ENCODE peak calls at places on chromosomes 7 and 10, in six cellular contexts. R is lower lobe of right lung, F is GM23338, P is upper lobe of right lung, T is AG04450, Y is fibroblast of lung. V is an unnamed sample.

GRCh38 chr10:20892796-20893195 is 4.3 kb downstream of the NEBL start:
- DNase-seq in R (no peak), F (no peak), P (no peak), T (no peak), Y (no peak), V (no peak)

GRCh38 chr10:28248092-28248491 is 54.8 kb downstream of the MPP7 start:
- DNase-seq in R (peak), F (no peak), P (no peak), T (no peak), Y (peak), V (no peak)

GRCh38 chr10:93438796-93439253 is 43.3 kb downstream of the MYOF start:
- DNase-seq in R (peak), F (peak), P (peak), T (no peak), Y (no peak), V (no peak)

GRCh38 chr10:132947843-132948242 is 5.5 kb upstream of the CFAP46 start:
- DNase-seq in R (no peak), F (no peak), P (peak), T (no peak), Y (no peak), V (no peak)

GRCh38 chr7:6889252-6889812 is 63.3 kb upstream of the CCZ1B start:
- DNase-seq in R (no peak), F (no peak), P (no peak), T (no peak), Y (no peak), V (no peak)

GRCh38 chr7:2082357-2083038 is 150.2 kb downstream of the MAD1L1 start:
- DNase-seq in R (no peak), F (no peak), P (no peak), T (peak), Y (peak), V (no peak)

GRCh38 chr7:47503283-47503682 is 78.6 kb downstream of the TNS3 start:
- DNase-seq in R (no peak), F (no peak), P (no peak), T (no peak), Y (peak), V (peak)

GRCh38 chr7:70133291-70133690 is 535.0 kb downstream of the AUTS2 start:
- DNase-seq in R (no peak), F (no peak), P (no peak), T (no peak), Y (no peak), V (no peak)

GRCh38 chr10:12409171-12409570 is 59.8 kb downstream of the CAMK1D start:
- DNase-seq in R (no peak), F (no peak), P (no peak), T (no peak), Y (no peak), V (no peak)

GRCh38 chr7:1777122-1777521 is 107.0 kb downstream of the ELFN1 start:
- DNase-seq in R (no peak), F (no peak), P (no peak), T (no peak), Y (no peak), V (no peak)

GRCh38 chr7:25261545-25262135 is 33.4 kb upstream of the NPVF start:
- DNase-seq in R (no peak), F (no peak), P (no peak), T (no peak), Y (no peak), V (no peak)

GRCh38 chr7:3437467-3437866 is 136.4 kb downstream of the SDK1 start:
- DNase-seq in R (no peak), F (no peak), P (no peak), T (no peak), Y (no peak), V (no peak)

GRCh38 chr10:11017575-11018425 is at the start of gene CELF2:
- DNase-seq in R (peak), F (peak), P (peak), T (no peak), Y (no peak), V (peak)

DNA sequence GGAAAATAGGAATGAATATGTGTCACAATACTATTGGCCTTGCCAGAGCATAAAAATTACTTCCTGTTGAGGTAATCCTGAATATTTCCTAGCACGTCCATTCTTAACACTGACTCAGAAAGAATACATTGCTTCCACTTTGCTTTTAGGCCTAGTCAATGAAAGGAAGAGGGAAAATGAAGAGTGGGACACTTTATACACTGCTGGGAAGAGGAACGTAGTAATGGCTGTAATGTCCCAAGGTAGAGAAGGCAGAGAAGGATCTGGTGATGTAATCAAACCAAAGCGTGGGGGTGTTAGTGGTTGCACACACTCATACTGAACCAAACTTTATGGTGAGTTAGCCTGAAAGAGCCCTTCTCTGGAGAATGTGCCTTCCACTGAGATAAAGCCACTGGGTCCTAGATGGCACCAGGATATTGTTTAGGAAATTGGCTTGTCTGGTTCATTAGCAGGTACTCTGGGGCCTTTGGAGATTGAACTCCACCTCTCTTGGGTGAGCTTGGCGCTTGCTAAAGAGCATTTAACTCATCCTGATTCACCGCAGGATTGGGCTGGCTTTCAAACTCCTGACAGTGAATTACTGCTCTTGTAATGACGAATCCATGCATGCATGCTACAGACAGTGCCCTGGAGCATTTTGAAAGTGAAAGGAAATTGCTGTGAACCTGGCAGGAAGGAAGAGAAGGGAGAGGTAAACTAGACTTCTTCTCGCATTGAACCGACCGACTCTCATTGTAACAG is 254.9 kb downstream of the KIAA1217 start:
- DNase-seq in R (no peak), F (no peak), P (no peak), T (peak), Y (peak), V (peak)
- H3K27ac ChIP-seq in R (peak), F (no peak), P (peak), T (peak), Y (peak), V (peak)

GRCh38 chr10:43980715-43981114 is 332.0 kb upstream of the ZNF32 start:
- DNase-seq in R (no peak), F (no peak), P (no peak), T (no peak), Y (no peak), V (no peak)

GRCh38 chr10:43980313-43980712 is 331.6 kb upstream of the ZNF32 start:
- DNase-seq in R (no peak), F (no peak), P (no peak), T (no peak), Y (no peak), V (no peak)

GRCh38 chr10:43981696-43982095 is 333.0 kb upstream of the ZNF32 start:
- DNase-seq in R (no peak), F (no peak), P (no peak), T (no peak), Y (no peak), V (no peak)

GRCh38 chr10:43982250-43982649 is 333.6 kb upstream of the ZNF32 start:
- DNase-seq in R (no peak), F (no peak), P (peak), T (no peak), Y (no peak), V (no peak)

DNA sequence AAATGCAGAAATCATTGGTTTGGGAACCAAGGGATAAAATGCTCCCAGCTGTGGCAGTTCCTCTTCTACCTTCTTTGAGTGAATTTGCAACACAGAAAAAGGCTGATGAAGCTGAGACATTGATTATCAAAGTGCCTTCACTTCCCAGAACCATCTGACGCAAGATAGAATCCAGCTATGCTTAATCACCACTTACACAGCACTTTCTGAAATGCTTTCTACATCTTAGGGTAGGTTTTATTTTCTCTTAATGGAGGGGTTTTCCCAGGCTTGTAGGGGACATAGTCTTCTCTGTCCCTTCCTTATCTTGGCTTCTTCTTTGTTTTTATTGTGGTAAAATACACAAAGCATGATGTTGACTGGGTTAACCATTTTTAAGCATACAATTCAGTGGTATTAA is 332.6 kb upstream of the ZNF32 start:
- DNase-seq in R (no peak), F (no peak), P (no peak), T (no peak), Y (peak), V (no peak)
- H3K4me3 ChIP-seq in R (no peak), F (no peak), P (no peak), T (no peak), Y (no peak), V (no peak)

GRCh38 chr10:75555323-75555722 is 123.9 kb downstream of the LRMDA start:
- DNase-seq in R (no peak), F (no peak), P (no peak), T (no peak), Y (no peak), V (no peak)
- H3K27ac ChIP-seq in R (no peak), F (no peak), P (no peak), T (no peak), Y (no peak), V (no peak)

GRCh38 chr10:2079603-2080078 is 342.3 kb upstream of the ADARB2 start:
- DNase-seq in R (no peak), F (no peak), P (no peak), T (no peak), Y (no peak), V (no peak)

GRCh38 chr10:2081501-2081900 is 344.2 kb upstream of the ADARB2 start:
- DNase-seq in R (no peak), F (peak), P (no peak), T (no peak), Y (no peak), V (no peak)

DNA sequence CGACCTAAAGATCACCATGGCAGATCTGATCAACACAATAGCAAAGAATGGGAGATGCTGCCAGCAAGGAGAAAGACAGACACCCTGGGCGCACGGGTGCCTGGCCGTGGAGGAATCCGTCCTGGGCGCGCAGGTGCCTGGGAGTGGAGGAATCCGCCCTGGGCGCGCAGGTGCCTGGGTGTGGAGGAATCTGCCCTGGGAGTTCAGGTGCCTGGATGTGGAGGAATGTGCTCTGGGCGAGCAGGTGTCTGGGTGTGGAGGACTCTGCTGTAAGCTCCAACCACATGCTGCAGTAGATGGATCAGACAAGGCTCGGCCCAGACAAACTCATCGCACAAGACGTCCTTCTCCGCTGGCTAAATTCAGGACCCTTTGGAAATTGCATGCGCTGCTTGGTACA is 346.3 kb upstream of the ADARB2 start:
- DNase-seq in R (no peak), F (no peak), P (no peak), T (no peak), Y (no peak), V (no peak)
- H3K4me3 ChIP-seq in R (no peak), F (no peak), P (no peak), T (no peak), Y (no peak), V (no peak)

DNA sequence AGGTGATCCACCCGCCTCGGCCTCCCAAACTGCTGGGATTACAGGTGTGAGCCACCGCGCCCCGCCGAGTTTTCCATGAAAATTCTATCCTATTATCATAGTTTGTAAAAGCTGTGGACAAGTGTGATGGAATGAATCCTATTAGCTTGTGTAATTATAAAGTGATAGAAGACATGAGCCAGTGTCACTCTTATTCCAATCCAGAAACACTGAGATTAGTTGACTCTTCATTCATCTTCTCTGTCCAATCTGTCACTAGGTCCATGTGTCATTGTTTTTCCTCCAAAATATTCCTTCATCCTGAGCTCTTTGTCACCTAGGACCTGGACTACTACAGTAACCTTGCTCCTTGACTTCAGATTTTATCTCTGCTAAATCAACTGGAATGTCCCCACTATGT is 13.5 kb downstream of the FBH1 start:
- DNase-seq in R (no peak), F (no peak), P (no peak), T (no peak), Y (no peak), V (no peak)
- H3K27ac ChIP-seq in R (no peak), F (no peak), P (no peak), T (no peak), Y (no peak), V (peak)

DNA sequence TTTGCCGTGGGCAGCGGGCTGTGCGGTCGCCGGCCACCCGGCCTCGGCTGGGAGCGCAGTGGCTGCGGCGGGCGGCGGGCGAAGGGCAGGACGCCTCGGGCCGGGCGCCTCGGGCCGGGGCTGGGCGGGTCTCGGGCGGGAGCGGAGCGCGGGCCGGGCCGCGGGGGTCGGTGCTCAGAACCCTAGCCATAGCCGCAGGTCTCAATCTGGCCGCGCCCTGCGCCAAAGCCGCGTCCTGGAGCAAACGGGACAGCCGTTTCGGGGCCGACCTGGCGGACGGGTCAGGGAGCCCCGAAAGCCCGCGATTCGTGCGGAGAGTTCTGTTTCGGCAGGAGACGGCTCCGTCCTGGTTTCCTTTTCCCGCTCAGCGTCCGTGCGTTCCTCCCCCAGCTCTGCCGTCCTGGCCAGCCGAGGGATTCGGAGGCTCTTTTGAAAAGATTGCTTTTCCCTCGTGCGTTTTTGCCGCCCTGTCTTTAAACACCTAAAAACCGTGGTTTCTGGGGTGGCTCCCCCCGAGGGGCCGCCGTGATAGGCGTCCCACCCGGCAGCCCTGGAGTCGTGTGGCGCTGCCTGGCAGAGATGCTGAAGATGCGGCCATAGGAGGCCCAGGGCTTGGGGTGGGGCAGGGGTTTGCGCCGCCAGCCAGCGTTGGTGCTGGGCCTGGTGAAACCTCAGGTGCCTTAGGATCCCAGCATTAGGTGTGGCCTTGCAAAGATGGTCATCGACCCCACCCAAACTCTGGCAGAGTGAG is 727 bp downstream of the RET start:
- DNase-seq in R (no peak), F (peak), P (no peak), T (no peak), Y (no peak), V (no peak)
- H3K4me3 ChIP-seq in R (peak), F (peak), P (peak), T (no peak), Y (peak), V (no peak)